ENCODE peak calls at places on chromosomes 5 and 9, in four cellular contexts. H, W, T and N are unnamed samples. For H3K4me1, the result is how much of the 10 kb centered on the place peaks cover.

GRCh38 chr5:129906177-129906887 is 2.1 kb downstream of the CHSY3 start:
- DNase-seq in W (peak), T (no peak), H (peak), N (peak)

GRCh38 chr9:135591491-135592330 is 30.2 kb downstream of the PAEP start:
- DNase-seq in T (no peak), H (no peak), W (peak), N (no peak)

GRCh38 chr9:33320568-33321261 is 30.4 kb downstream of the NFX1 start:
- DNase-seq in H (peak), T (no peak), W (no peak), N (no peak)

GRCh38 chr5:177608243-177609075 is 8.5 kb downstream of the B4GALT7 start:
- DNase-seq in T (no peak), H (no peak), W (no peak), N (no peak)

GRCh38 chr9:88645172-88645868 is 110.3 kb downstream of the NXNL2 start:
- DNase-seq in W (no peak), H (no peak), T (no peak), N (no peak)

GRCh38 chr5:157785781-157786180 is 42.3 kb downstream of the LSM11 start:
- DNase-seq in W (no peak), H (no peak), T (no peak), N (no peak)

GRCh38 chr5:75054110-75054930 is 2.0 kb upstream of the GCNT4 start:
- DNase-seq in T (no peak), W (peak), H (no peak), N (peak)

GRCh38 chr5:10111575-10111974 is 138.1 kb downstream of the ATPSCKMT start:
- DNase-seq in H (peak), T (peak), W (peak), N (no peak)

GRCh38 chr5:145463634-145464033 is 371.5 kb downstream of the PRELID2 start:
- DNase-seq in W (no peak), T (no peak), H (no peak), N (no peak)

GRCh38 chr5:173495225-173495904 is 121.1 kb downstream of the BOD1 start:
- DNase-seq in T (no peak), H (no peak), W (peak), N (no peak)

GRCh38 chr5:14383923-14384322 is 197.7 kb upstream of the OTULINL start:
- DNase-seq in H (no peak), W (no peak), T (no peak), N (no peak)

GRCh38 chr5:73213566-73213998 is 40.6 kb downstream of the TMEM174 start:
- DNase-seq in W (no peak), T (no peak), H (no peak), N (peak)

GRCh38 chr9:127405344-127406125 is 8.6 kb downstream of the SLC2A8 start:
- DNase-seq in T (no peak), W (no peak), H (no peak), N (no peak)

GRCh38 chr9:15482146-15482545 is 28.6 kb downstream of the PSIP1 start:
- DNase-seq in T (no peak), H (no peak), W (no peak), N (no peak)

GRCh38 chr9:107491081-107492053 is 1.8 kb upstream of the KLF4 start:
- DNase-seq in T (no peak), H (no peak), W (peak), N (peak)

GRCh38 chr5:71960196-71960595 is 147.1 kb upstream of the MAP1B start:
- DNase-seq in H (no peak), W (no peak), T (no peak), N (no peak)

GRCh38 chr5:891117-891836 is 1.3 kb downstream of the BRD9 start:
- DNase-seq in H (peak), T (peak), W (peak), N (peak)

GRCh38 chr5:180155331-180155881 is 53.6 kb downstream of the RASGEF1C start:
- DNase-seq in T (no peak), W (no peak), H (no peak), N (peak)

GRCh38 chr9:130854835-130855234 is 19.8 kb downstream of the ABL1 start:
- DNase-seq in T (no peak), H (no peak), W (no peak), N (no peak)

GRCh38 chr9:130856474-130856873 is 21.4 kb downstream of the ABL1 start:
- DNase-seq in T (no peak), H (no peak), W (no peak), N (no peak)

GRCh38 chr9:130858734-130859705 is 24.0 kb downstream of the ABL1 start:
- DNase-seq in H (no peak), T (no peak), W (no peak), N (no peak)

GRCh38 chr9:130860458-130861316 is 25.6 kb downstream of the ABL1 start:
- DNase-seq in W (no peak), T (peak), H (no peak), N (peak)

DNA sequence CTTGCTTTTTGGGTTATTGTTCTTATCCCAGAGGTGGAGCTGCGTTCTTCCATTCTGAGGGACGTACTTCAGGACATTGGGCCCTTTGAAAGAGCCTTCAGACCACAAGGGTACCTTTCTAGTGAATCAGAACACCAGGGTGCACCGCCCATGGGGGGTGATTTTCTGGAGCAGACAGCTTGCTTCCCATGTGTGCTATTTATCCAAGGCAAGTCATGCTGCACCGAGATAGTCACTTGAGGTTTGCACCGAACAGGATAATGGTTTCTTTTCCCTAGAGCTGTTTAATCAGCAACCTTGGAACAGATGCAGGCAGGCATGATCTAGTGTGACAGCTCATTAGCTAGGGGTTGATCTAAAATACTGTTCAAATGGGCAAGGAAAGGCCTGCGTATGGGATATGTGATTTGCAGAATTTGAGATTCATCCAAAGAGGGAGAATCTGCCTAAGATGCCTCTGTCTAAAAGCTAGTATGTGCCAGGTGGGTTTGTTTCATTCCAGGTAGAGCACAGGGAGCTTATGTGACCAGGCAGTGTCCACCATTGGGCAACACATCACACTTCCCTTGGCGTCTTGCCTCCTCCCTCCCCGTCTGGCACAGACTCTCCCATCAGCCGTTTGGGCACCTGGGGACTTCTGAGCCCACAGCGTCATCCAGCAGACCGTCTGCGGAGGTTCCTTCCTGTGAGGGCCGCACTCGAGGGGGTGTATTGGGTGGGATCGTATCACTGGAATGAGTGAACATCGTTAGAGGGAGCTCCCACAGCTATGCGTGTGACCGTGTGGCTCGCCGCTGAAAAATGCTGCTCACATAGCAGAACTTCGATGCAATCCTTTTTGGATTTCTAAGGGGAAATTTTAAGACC is 23.0 kb downstream of the ABL1 start:
- DNase-seq in W (no peak), H (peak), T (no peak), N (no peak)
- H3K4me1 ChIP-seq in W (under half), H (under half), T (under half), N (under half)

DNA sequence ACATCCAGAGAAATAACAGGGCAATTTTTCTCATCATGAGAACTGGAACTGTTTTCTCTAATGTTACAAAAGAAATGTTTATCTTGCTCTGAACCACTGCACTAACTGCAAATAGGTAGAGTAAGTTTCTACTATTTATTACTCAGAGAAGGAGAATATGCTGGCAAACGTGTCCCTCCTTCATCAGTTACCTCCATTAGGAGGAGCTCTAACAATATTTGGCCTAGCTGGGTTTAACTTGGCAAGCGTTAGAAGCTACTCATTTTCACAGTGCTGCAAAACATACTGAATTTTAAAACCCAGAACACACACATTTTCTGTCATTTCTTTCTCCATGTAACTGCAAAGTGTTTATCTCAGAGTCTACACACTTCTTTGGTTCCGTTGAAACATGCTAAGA is 101.0 kb upstream of the GABRG2 start:
- DNase-seq in T (no peak), H (no peak), W (no peak), N (no peak)
- TF ChIP-seq CTCF in T (peak), H (peak), W (peak), N (no peak)

GRCh38 chr5:111550282-111551020 is 38.1 kb upstream of the STARD4 start:
- DNase-seq in T (peak), H (peak), W (peak), N (peak)

GRCh38 chr5:111548992-111549649 is 36.8 kb upstream of the STARD4 start:
- DNase-seq in H (no peak), W (no peak), T (no peak), N (no peak)

GRCh38 chr5:111553889-111554288 is 41.6 kb upstream of the STARD4 start:
- DNase-seq in H (no peak), W (no peak), T (no peak), N (no peak)

GRCh38 chr5:111551120-111551519 is 38.8 kb upstream of the STARD4 start:
- DNase-seq in W (no peak), H (no peak), T (no peak), N (no peak)

GRCh38 chr5:111551569-111552275 is 39.4 kb upstream of the STARD4 start:
- DNase-seq in T (no peak), W (no peak), H (no peak), N (no peak)
- H3K9ac ChIP-seq in T (no peak), W (no peak), H (no peak), N (no peak)

DNA sequence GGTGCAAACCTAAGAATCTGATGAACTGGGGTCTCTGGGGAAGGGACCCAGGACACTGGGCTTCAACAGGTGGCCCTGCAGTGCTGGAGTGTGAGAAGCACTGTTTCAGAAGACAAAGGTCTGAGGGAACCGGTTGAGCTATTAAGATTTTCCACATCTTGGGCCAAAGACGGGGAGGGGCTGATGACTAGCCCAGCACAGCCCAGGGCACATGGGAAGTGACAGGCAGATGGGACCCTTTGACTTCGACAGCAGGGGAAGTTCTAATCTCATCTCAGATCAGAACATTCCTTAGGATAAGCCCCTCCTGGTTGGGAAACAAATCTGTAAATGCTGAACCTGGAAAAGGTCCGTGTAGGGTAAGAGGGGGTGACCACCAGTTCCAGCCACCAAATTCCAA is 67.4 kb downstream of the RAPGEF1 start:
- DNase-seq in H (no peak), W (no peak), T (no peak), N (no peak)
- H3K4me1 ChIP-seq in H (under half), W (under half), T (under half), N (under half)

GRCh38 chr5:109844148-109844547 is 154.4 kb downstream of the MAN2A1 start:
- DNase-seq in T (no peak), H (no peak), W (no peak), N (no peak)
- TF ChIP-seq CTCF in T (peak), H (peak), W (peak), N (no peak)